ENCODE peak calls at places on chromosomes 11 and 22, in five cellular contexts. N is HCT116, Y is MM.1S, M is keratinocyte, R is PC-3. Z is an unnamed sample.

GRCh38 chr11:75583710-75584658 is 21.9 kb downstream of the SERPINH1 start:
- DNase-seq in M (no peak), Y (no peak), R (no peak), N (no peak), Z (peak)

GRCh38 chr11:104164028-104164520 is at the start of gene PDGFD:
- DNase-seq in N (no peak), M (no peak), Y (peak), R (peak), Z (peak)

GRCh38 chr11:92627615-92628201 is 341.7 kb upstream of the MTNR1B start:
- DNase-seq in R (peak), Y (no peak), N (no peak), M (no peak), Z (peak)

GRCh38 chr11:57340228-57340627 is 2.1 kb downstream of the P2RX3 start:
- DNase-seq in N (no peak), M (no peak), R (peak), Y (no peak), Z (no peak)

GRCh38 chr11:132036751-132037466 is 666.5 kb downstream of the NTM start:
- DNase-seq in M (no peak), Y (no peak), R (no peak), N (no peak), Z (no peak)

GRCh38 chr22:41488596-41489385 is 19.9 kb downstream of the ACO2 start:
- DNase-seq in Y (no peak), M (no peak), N (no peak), R (no peak), Z (no peak)

GRCh38 chr11:11988862-11989261 is 19.6 kb downstream of the DKK3 start:
- DNase-seq in R (no peak), Y (no peak), M (no peak), N (no peak), Z (no peak)

GRCh38 chr11:69048056-69048717 is 545 bp upstream of the TPCN2 start:
- DNase-seq in R (peak), M (no peak), N (no peak), Y (no peak), Z (no peak)

GRCh38 chr22:48517039-48518030 is 1310.3 kb downstream of the BRD1 start:
- DNase-seq in N (no peak), M (no peak), R (no peak), Y (no peak), Z (no peak)

GRCh38 chr11:2142762-2143202 is 3.6 kb upstream of the IGF2 start:
- DNase-seq in N (no peak), R (peak), Y (no peak), M (peak), Z (peak)

GRCh38 chr22:38737302-38738060 is 18.3 kb downstream of the SUN2 start:
- DNase-seq in Y (no peak), M (no peak), R (peak), N (no peak), Z (no peak)

GRCh38 chr22:41417622-41418390 is 28.8 kb downstream of the TOB2 start:
- DNase-seq in R (no peak), N (no peak), M (no peak), Y (no peak), Z (no peak)

GRCh38 chr11:47001666-47002285 is 65.2 kb downstream of the CSTPP1 start:
- DNase-seq in N (no peak), R (no peak), Y (no peak), M (no peak), Z (peak)

GRCh38 chr11:86370171-86370570 is 4.5 kb upstream of the CCDC81 start:
- DNase-seq in Y (no peak), R (no peak), N (no peak), M (no peak), Z (no peak)

GRCh38 chr11:129249351-129249750 is 57.2 kb upstream of the ARHGAP32 start:
- DNase-seq in N (no peak), Y (no peak), R (peak), M (no peak), Z (peak)

GRCh38 chr11:91115116-91115515 is 892.3 kb upstream of the CHORDC1 start:
- DNase-seq in Y (no peak), R (no peak), N (no peak), M (no peak), Z (no peak)

GRCh38 chr11:68010058-68011041 is at the start of gene ALDH3B1:
- DNase-seq in N (peak), Y (peak), R (peak), M (no peak), Z (peak)

GRCh38 chr11:114026355-114026754 is 33.2 kb upstream of the ZBTB16 start:
- DNase-seq in M (no peak), Y (peak), R (peak), N (no peak), Z (no peak)

GRCh38 chr11:108970221-108970991 is 305.5 kb downstream of the DDX10 start:
- DNase-seq in M (no peak), R (no peak), Y (no peak), N (no peak), Z (no peak)

GRCh38 chr11:8289426-8290047 is 25.9 kb upstream of the LMO1 start:
- DNase-seq in R (no peak), Y (no peak), M (no peak), N (no peak), Z (no peak)

GRCh38 chr11:16511109-16511806 is 154.9 kb upstream of the SOX6 start:
- DNase-seq in R (peak), Y (no peak), M (no peak), N (no peak), Z (peak)

GRCh38 chr11:17547932-17548331 is 873 bp downstream of the OTOG start:
- DNase-seq in M (no peak), N (no peak), R (no peak), Y (no peak), Z (no peak)

GRCh38 chr11:72243173-72243566 is 806 bp downstream of the PHOX2A start:
- DNase-seq in R (no peak), M (no peak), N (no peak), Y (no peak), Z (no peak)

GRCh38 chr11:72245232-72245816 is 1.3 kb upstream of the PHOX2A start:
- DNase-seq in Y (no peak), R (no peak), M (no peak), N (no peak), Z (no peak)

GRCh38 chr11:72242141-72242540 is 1.8 kb downstream of the PHOX2A start:
- DNase-seq in R (no peak), N (no peak), M (no peak), Y (no peak), Z (no peak)

GRCh38 chr11:72244317-72245231 is 598 bp upstream of the PHOX2A start:
- DNase-seq in Y (no peak), M (no peak), N (no peak), R (no peak), Z (no peak)

DNA sequence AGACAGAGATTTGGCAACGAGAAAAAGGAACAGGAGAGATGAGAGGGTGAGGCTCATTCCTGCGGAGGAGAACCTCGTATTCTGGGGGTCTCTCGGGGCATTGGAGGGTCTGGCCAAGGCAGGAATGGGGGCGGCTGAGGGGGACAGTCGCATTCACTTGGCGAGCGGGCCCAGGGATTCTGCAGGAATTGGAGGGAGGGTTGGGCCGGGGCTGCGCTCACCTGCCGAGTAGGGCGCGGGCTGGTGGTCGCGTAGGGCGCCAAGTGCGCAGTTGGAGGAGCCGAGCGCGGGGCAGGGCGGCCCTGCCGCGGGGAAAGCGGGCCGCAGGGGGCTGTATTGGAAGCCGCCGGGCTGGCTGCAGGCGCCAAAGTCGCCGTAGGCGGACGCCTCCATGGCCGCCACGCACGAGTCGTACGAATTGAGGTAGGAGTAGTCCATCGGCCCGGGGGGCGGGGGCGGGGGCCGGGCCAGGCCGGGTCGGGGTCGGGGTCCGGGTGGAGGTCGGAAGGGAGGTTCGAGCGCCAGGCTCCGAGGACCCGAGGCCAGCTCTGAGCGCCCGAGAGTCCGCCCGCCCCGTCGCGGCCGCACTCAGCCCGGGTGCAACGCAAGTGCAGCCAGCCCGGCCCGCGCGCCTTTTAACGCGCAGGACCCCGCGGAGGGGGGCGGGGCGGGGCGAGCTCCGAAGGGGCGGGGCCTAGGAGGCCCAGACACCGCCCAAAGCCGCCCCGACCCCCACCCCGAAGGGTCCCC is at the start of gene PHOX2A:
- DNase-seq in M (no peak), N (no peak), Y (no peak), R (no peak), Z (no peak)
- TF ChIP-seq EZH2 in M (peak), N (no peak), Y (no peak), R (no peak), Z (peak)

GRCh38 chr22:19764636-19765476 is 4.3 kb downstream of the TBX1 start:
- DNase-seq in R (no peak), N (no peak), Y (no peak), M (no peak), Z (no peak)

GRCh38 chr22:19762315-19763140 is 1.9 kb downstream of the TBX1 start:
- DNase-seq in N (no peak), M (no peak), Y (no peak), R (no peak), Z (no peak)

GRCh38 chr22:19763141-19764049 is 2.8 kb downstream of the TBX1 start:
- DNase-seq in N (no peak), Y (no peak), R (no peak), M (no peak), Z (no peak)

GRCh38 chr22:19765477-19766234 is 5.1 kb downstream of the TBX1 start:
- DNase-seq in R (no peak), M (no peak), N (no peak), Y (no peak), Z (no peak)

GRCh38 chr22:19764050-19764593 is 3.5 kb downstream of the TBX1 start:
- DNase-seq in M (no peak), R (no peak), N (no peak), Y (no peak), Z (no peak)
- TF ChIP-seq EZH2 in M (no peak), R (no peak), N (no peak), Y (no peak), Z (no peak)

GRCh38 chr22:50415426-50415825 is 59.4 kb downstream of the SBF1 start:
- DNase-seq in M (no peak), Y (no peak), N (no peak), R (no peak), Z (no peak)
- TF ChIP-seq EZH2 in M (no peak), Y (no peak), N (no peak), R (no peak), Z (no peak)

GRCh38 chr11:72607101-72607468 is 67.1 kb downstream of the PDE2A start:
- DNase-seq in Y (no peak), N (no peak), R (no peak), M (no peak), Z (no peak)

GRCh38 chr11:72605958-72606357 is 68.3 kb downstream of the PDE2A start:
- DNase-seq in N (no peak), R (no peak), M (no peak), Y (no peak), Z (no peak)

GRCh38 chr11:72607496-72607895 is 66.7 kb downstream of the PDE2A start:
- DNase-seq in Y (no peak), M (no peak), N (no peak), R (no peak), Z (no peak)

GRCh38 chr11:72604256-72604655 is 70.0 kb downstream of the PDE2A start:
- DNase-seq in Y (no peak), N (no peak), R (no peak), M (no peak), Z (no peak)

GRCh38 chr11:72606362-72607100 is 67.7 kb downstream of the PDE2A start:
- DNase-seq in N (no peak), Y (no peak), M (no peak), R (no peak), Z (peak)
- TF ChIP-seq EZH2 in N (no peak), Y (no peak), M (no peak), R (no peak), Z (no peak)

GRCh38 chr22:44600386-44600785 is 101.6 kb upstream of the PRR5 start:
- DNase-seq in R (no peak), M (no peak), N (no peak), Y (no peak), Z (no peak)
- TF ChIP-seq EZH2 in R (no peak), M (no peak), N (no peak), Y (no peak), Z (no peak)

GRCh38 chr11:44311339-44312261 is 1.7 kb upstream of the ALX4 start:
- DNase-seq in N (no peak), M (no peak), R (no peak), Y (no peak), Z (no peak)

GRCh38 chr11:44310198-44310455 is 188 bp upstream of the ALX4 start:
- DNase-seq in R (no peak), Y (no peak), N (no peak), M (no peak), Z (no peak)

GRCh38 chr11:44308923-44309482 is 936 bp downstream of the ALX4 start:
- DNase-seq in R (no peak), M (no peak), Y (no peak), N (no peak), Z (no peak)

GRCh38 chr11:44309483-44310197 is at the start of gene ALX4:
- DNase-seq in M (no peak), N (no peak), R (peak), Y (no peak), Z (no peak)

DNA sequence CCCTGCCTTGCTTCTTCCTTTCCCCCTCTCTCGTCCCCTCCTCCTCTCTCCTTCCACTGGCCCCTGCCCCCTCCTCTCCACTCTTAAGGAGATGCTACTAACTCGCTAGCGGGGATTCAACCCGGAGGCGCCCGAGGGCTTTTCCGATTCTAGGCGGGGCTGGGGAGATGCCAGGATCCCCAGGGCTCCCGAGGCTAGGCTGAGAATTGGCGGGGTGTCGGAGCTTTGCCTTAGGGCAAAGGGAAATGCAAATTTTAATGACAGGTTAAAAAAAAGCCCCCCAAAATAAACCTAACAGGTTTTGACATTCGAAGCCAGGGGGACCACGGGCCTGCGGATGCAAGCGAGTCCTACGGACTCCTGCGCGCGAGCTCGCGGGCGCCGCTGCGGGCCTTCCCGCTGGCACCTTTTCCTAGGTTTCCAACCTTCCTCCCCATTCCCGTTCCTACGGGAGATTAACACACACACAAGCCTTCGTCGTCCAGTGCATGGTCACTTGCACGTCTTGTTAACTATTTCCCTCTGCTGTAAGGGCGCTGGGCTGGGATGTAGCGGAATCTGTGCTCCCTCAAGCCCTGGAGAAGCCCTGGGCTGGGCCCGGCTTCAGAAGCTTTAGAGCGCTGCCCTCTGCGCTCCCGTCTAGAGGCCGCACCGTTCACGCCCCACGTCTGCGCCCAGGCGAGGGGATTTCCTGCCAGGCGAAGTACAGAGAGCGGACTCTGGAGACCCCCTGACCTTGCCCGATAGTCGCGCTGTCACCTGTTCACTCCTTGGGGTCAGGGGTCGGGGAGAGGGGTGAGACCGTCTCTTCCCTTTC is 725 bp upstream of the ALX4 start:
- DNase-seq in M (no peak), Y (no peak), N (no peak), R (no peak), Z (no peak)
- TF ChIP-seq EZH2 in M (peak), Y (no peak), N (no peak), R (no peak), Z (peak)